ENCODE peak calls at places on chromosomes 7 and 10, in eight cellular contexts. X is GM23338, E is neuronal stem cell, C is Karpas-422, S is IMR-90, K is OCI-LY7, W is GM23248, F is A549. U is an unnamed sample.

GRCh38 chr7:82288769-82289535 is 154.6 kb downstream of the CACNA2D1 start:
- DNase-seq in X (no peak), E (no peak), C (no peak), S (no peak), K (no peak), W (no peak), F (no peak), U (no peak)

GRCh38 chr10:128078136-128078969 is 47.9 kb downstream of the MKI67 start:
- DNase-seq in X (peak; percentile 77), E (peak; percentile 27), C (peak; percentile 55), S (peak; percentile 37), K (peak; percentile 37), W (peak; percentile 66), F (peak; percentile 76), U (peak; percentile 63)

GRCh38 chr10:28291881-28292297 is 11.0 kb downstream of the MPP7 start:
- DNase-seq in X (no peak), E (no peak), C (no peak), S (peak; percentile 93), K (no peak), W (peak; percentile 84), F (no peak), U (no peak)

GRCh38 chr10:61900829-61901783 is at the start of gene ARID5B:
- DNase-seq in X (peak; percentile 84), E (peak; percentile 50), C (peak; percentile 87), S (peak; percentile 72), K (peak; percentile 86), W (peak; percentile 83), F (peak; percentile 83), U (peak; percentile 79)

GRCh38 chr7:151637781-151638261 is 118.1 kb upstream of the RHEB start:
- DNase-seq in X (no peak), E (no peak), C (no peak), S (peak; percentile 52), K (no peak), W (no peak), F (no peak), U (no peak)

GRCh38 chr10:113036636-113037035 is 86.6 kb downstream of the TCF7L2 start:
- DNase-seq in X (no peak), E (no peak), C (no peak), S (no peak), K (no peak), W (no peak), F (no peak), U (no peak)

GRCh38 chr10:23870612-23871011 is 338.3 kb upstream of the KIAA1217 start:
- DNase-seq in X (no peak), E (no peak), C (no peak), S (no peak), K (no peak), W (no peak), F (no peak), U (no peak)

GRCh38 chr7:152520861-152521302 is 85.1 kb upstream of the KMT2C start:
- DNase-seq in X (no peak), E (no peak), C (no peak), S (no peak), K (no peak), W (no peak), F (no peak), U (no peak)

GRCh38 chr7:95375591-95376294 is 20.4 kb downstream of the PON3 start:
- DNase-seq in X (no peak), E (no peak), C (no peak), S (no peak), K (no peak), W (no peak), F (no peak), U (no peak)

GRCh38 chr7:91826377-91826776 is 54.1 kb downstream of the MTERF1 start:
- DNase-seq in X (no peak), E (no peak), C (no peak), S (peak; percentile 5), K (no peak), W (peak; percentile 42), F (no peak), U (no peak)

GRCh38 chr7:99843808-99844207 is 16.0 kb downstream of the CYP3A43 start:
- DNase-seq in X (no peak), E (no peak), C (no peak), S (no peak), K (no peak), W (peak; percentile 5), F (no peak), U (no peak)

GRCh38 chr10:77599651-77600050 is 38.0 kb downstream of the KCNMA1 start:
- DNase-seq in X (no peak), E (no peak), C (no peak), S (no peak), K (no peak), W (no peak), F (no peak), U (no peak)

GRCh38 chr10:13272164-13272571 is 27.7 kb downstream of the PHYH start:
- DNase-seq in X (peak; percentile 48), E (no peak), C (peak; percentile 54), S (peak; percentile 54), K (peak; percentile 94), W (peak; percentile 56), F (no peak), U (peak; percentile 9)

GRCh38 chr7:132402096-132402495 is 174.2 kb downstream of the PLXNA4 start:
- DNase-seq in X (no peak), E (no peak), C (no peak), S (no peak), K (no peak), W (no peak), F (no peak), U (no peak)

GRCh38 chr10:73771722-73772279 is 10.0 kb upstream of the CHCHD1 start:
- DNase-seq in X (peak; percentile 87), E (no peak), C (peak; percentile 90), S (peak; percentile 73), K (peak; percentile 64), W (peak; percentile 62), F (peak; percentile 90), U (peak; percentile 92)

GRCh38 chr7:149624006-149624405 is 126.4 kb upstream of the ZNF746 start:
- DNase-seq in X (peak; percentile 43), E (no peak), C (peak; percentile 77), S (peak; percentile 11), K (peak; percentile 62), W (peak; percentile 50), F (no peak), U (peak; percentile 50)

GRCh38 chr7:47672966-47673365 is 91.1 kb upstream of the TNS3 start:
- DNase-seq in X (no peak), E (no peak), C (peak; percentile 85), S (no peak), K (peak; percentile 31), W (peak; percentile 12), F (no peak), U (peak; percentile 45)

GRCh38 chr10:36717118-36717517 is 408.3 kb upstream of the ANKRD30A start:
- DNase-seq in X (no peak), E (no peak), C (no peak), S (peak; percentile 23), K (no peak), W (no peak), F (no peak), U (no peak)

GRCh38 chr7:1093916-1094508 is 6.1 kb downstream of the GPER1 start:
- DNase-seq in X (no peak), E (no peak), C (no peak), S (no peak), K (no peak), W (no peak), F (no peak), U (no peak)

GRCh38 chr7:143884978-143885559 is 16.9 kb downstream of the TCAF1 start:
- DNase-seq in X (peak; percentile 92), E (peak; percentile 63), C (peak; percentile 47), S (peak; percentile 72), K (no peak), W (peak; percentile 76), F (no peak), U (peak; percentile 89)
- H3K4me2 ChIP-seq in X (peak overlapping the region; percentile 97), E (peak overlapping the region; percentile 80), C (no peak overlapping the region), S (peak overlapping the region; percentile 91), K (peak overlapping the region; percentile 46), W (peak overlapping the region; percentile 70), F (no peak overlapping the region), U (peak overlapping the region; percentile 87)

DNA sequence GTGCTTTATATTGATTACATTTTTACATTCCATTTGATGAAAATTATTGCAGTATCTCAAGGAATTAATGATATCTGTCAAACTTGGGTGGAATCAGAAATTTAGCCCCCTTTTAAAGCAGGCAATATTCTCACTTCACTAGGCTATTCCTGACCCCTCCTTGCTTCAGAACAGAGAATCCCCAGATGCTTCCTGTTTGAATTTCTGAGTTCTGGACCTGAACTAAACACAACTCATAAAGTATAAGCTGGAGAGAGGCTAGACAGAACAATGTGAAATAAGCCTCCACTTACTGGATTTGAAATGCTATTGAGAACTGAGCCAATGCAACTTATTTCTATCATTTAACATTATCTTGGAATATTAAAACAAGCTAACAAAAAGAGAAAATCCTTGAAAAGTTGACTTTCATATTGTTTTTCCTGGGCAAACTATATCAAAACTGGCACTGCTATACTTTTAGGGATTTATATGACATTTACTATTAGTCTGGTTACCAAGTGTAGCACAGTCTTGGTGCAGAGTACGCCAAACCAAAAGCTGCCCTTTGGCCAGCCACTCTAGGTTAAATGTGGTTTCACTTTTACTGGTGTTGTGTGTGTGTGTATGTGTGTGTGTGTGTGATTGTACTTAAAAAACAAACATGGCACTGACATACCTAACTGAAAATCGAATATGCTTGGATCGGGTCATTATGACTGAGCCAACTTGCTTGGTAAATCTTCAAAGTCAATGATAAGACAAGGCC is 19.0 kb upstream of the AGMO start:
- DNase-seq in X (no peak), E (no peak), C (no peak), S (no peak), K (no peak), W (no peak), F (no peak), U (no peak)
- H3K4me2 ChIP-seq in X (no peak overlapping the region), E (no peak overlapping the region), C (no peak overlapping the region), S (no peak overlapping the region), K (no peak overlapping the region), W (no peak overlapping the region), F (no peak overlapping the region), U (no peak overlapping the region)

DNA sequence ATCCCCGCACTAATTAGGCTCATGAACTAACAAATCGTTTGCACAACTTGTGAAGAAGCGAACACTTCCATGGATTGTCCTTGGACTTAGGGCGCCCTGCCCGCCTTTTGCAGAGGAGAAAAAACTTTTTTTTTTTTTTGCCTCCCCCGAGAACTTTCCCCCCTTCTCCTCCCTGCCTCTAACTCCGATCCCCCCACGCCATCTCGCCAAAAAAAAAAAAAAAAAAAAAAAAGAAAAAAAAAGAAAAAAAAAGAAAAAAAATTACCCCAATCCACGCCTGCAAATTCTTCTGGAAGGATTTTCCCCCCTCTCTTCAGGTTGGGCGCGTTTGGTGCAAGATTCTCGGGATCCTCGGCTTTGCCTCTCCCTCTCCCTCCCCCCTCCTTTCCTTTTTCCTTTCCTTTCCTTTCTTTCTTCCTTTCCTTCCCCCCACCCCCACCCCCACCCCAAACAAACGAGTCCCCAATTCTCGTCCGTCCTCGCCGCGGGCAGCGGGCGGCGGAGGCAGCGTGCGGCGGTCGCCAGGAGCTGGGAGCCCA is at the start of gene EMX2:
- DNase-seq in X (peak; percentile 61), E (no peak), C (no peak), S (no peak), K (no peak), W (peak; percentile 74), F (no peak), U (no peak)
- H3K4me2 ChIP-seq in X (peak within 1 kb of the TSS; percentile 94), E (peak within 1 kb of the TSS; percentile 99), C (no peak within 1 kb of the TSS), S (peak within 1 kb of the TSS; percentile 88), K (no peak within 1 kb of the TSS), W (peak within 1 kb of the TSS; percentile 92), F (peak within 1 kb of the TSS; percentile 82), U (peak within 1 kb of the TSS; percentile 95)

DNA sequence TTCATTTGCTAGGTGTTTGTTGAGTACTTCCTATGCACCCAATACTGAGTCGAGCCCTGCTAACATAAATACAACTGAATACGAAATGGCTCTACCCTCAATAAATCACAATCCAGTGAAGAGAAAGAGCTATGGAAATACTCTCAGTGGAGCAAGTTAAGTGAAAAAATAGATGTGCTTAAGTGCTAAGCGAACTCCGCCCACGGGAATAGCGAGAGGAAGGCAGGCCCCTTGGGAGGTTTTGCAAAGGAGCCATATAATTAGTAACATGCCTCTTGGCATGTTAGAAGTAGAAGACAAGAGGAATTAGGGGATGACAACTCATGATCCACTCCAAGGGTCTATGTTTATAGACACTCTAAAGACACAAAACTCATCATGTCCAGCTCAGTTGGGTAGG is 42.8 kb upstream of the TSPAN33 start:
- DNase-seq in X (no peak), E (no peak), C (no peak), S (no peak), K (no peak), W (peak; percentile 62), F (no peak), U (no peak)
- H3K4me2 ChIP-seq in X (no peak overlapping the region), E (no peak overlapping the region), C (no peak overlapping the region), S (no peak overlapping the region), K (no peak overlapping the region), W (no peak overlapping the region), F (no peak overlapping the region), U (no peak overlapping the region)